ENCODE peak calls at places on chromosomes 7 and 10, in eight cellular contexts. Q is stimulated activated naive CD4-positive, alpha-beta T cell; A is ACHN; D is HEK293T; I is NCI-H2029 treated with DMSO at 0.1 percent for 48 hours; B is NCI-H1092 treated with DMSO at 0.1 percent for 48 hours; K is suprapubic skin; L is GM19239. G is an unnamed sample.

GRCh38 chr10:12418000-12418399 is 68.7 kb downstream of the CAMK1D start:
- DNase-seq in Q (no peak), A (no peak), D (no peak), I (no peak), B (no peak), K (peak; percentile 83), L (no peak), G (no peak)

GRCh38 chr10:96889415-96890171 is 57.5 kb downstream of the LCOR start:
- DNase-seq in Q (no peak), A (no peak), D (no peak), I (peak; percentile 26), B (no peak), K (no peak), L (no peak), G (no peak)

GRCh38 chr10:5942471-5942870 is 34.9 kb downstream of the IL15RA start:
- DNase-seq in Q (no peak), A (no peak), D (no peak), I (no peak), B (no peak), K (no peak), L (no peak), G (no peak)

GRCh38 chr7:44767912-44768662 is 19.4 kb downstream of the ZMIZ2 start:
- DNase-seq in Q (no peak), A (no peak), D (no peak), I (peak; percentile 47), B (peak; percentile 18), K (peak; percentile 75), L (no peak), G (no peak)

GRCh38 chr10:29343607-29344038 is 54.8 kb downstream of the LYZL1 start:
- DNase-seq in Q (no peak), A (no peak), D (no peak), I (no peak), B (no peak), K (no peak), L (no peak), G (no peak)

GRCh38 chr10:32105782-32106382 is 49.7 kb upstream of the KIF5B start:
- DNase-seq in Q (no peak), A (no peak), D (no peak), I (peak; percentile 15), B (no peak), K (no peak), L (no peak), G (no peak)

GRCh38 chr10:61907011-61907410 is 5.5 kb downstream of the ARID5B start:
- DNase-seq in Q (no peak), A (no peak), D (no peak), I (no peak), B (no peak), K (no peak), L (no peak), G (no peak)

GRCh38 chr7:65937296-65937695 is 44.7 kb downstream of the GUSB start:
- DNase-seq in Q (no peak), A (no peak), D (no peak), I (no peak), B (no peak), K (no peak), L (no peak), G (no peak)

GRCh38 chr7:114405427-114405826 is 9.2 kb upstream of the FOXP2 start:
- DNase-seq in Q (no peak), A (peak; percentile 69), D (no peak), I (peak; percentile 48), B (peak; percentile 64), K (no peak), L (no peak), G (peak; percentile 15)

GRCh38 chr7:30778246-30779025 is 7.2 kb downstream of the MINDY4 start:
- DNase-seq in Q (no peak), A (no peak), D (no peak), I (no peak), B (no peak), K (no peak), L (no peak), G (no peak)

GRCh38 chr10:12391191-12391590 is 41.8 kb downstream of the CAMK1D start:
- DNase-seq in Q (no peak), A (no peak), D (no peak), I (no peak), B (no peak), K (no peak), L (no peak), G (no peak)